ENCODE peak calls at places on chromosomes 13 and 19, in seven cellular contexts. Y is left ventricle myocardium superior; W is GM04503; C is stimulated activated CD4-positive, alpha-beta T cell treated with anti-CD3 and anti-CD28 coated beads, Interleukin-12 subunit alpha, Interleukin-12 subunit beta, amount 100 ng/mL, for 4 hours; N is naive thymus-derived CD4-positive, alpha-beta T cell; X is naive thymus-derived CD8-positive, alpha-beta T cell; E is endothelial cell. H is an unnamed sample.

GRCh38 chr13:67023088-67023893 is 206.8 kb downstream of the PCDH9 start:
- DNase-seq in Y (no peak), W (no peak), C (no peak), N (no peak), X (no peak), E (peak; percentile 9), H (no peak)

GRCh38 chr13:35781661-35782060 is 305.2 kb upstream of the MAB21L1 start:
- DNase-seq in Y (no peak), W (no peak), C (no peak), N (no peak), X (no peak), E (no peak), H (no peak)

GRCh38 chr19:57746580-57747471 is at the start of gene ZNF776:
- DNase-seq in Y (peak; percentile 81), W (peak; percentile 78), C (peak; percentile 68), N (peak; percentile 65), X (peak; percentile 92), E (peak; percentile 78), H (peak; percentile 55)

GRCh38 chr13:98918771-98919170 is 59.1 kb downstream of the DOCK9 start:
- DNase-seq in Y (no peak), W (no peak), C (no peak), N (no peak), X (no peak), E (peak; percentile 19), H (no peak)

GRCh38 chr19:18717601-18718000 is 34.1 kb downstream of the CRTC1 start:
- DNase-seq in Y (no peak), W (no peak), C (no peak), N (no peak), X (no peak), E (no peak), H (no peak)

GRCh38 chr13:102721800-102722231 is 27.0 kb upstream of the METTL21C start:
- DNase-seq in Y (no peak), W (peak; percentile 97), C (no peak), N (no peak), X (no peak), E (no peak), H (no peak)

GRCh38 chr13:29436291-29436690 is 159.2 kb downstream of the SLC7A1 start:
- DNase-seq in Y (no peak), W (peak; percentile 49), C (no peak), N (no peak), X (no peak), E (no peak), H (no peak)

GRCh38 chr13:94713556-94714182 is 1.3 kb upstream of the SOX21 start:
- DNase-seq in Y (no peak), W (no peak), C (no peak), N (no peak), X (no peak), E (no peak), H (no peak)

GRCh38 chr19:47158879-47159509 is 28.4 kb downstream of the SAE1 start:
- DNase-seq in Y (no peak), W (no peak), C (peak; percentile 25), N (no peak), X (peak; percentile 67), E (no peak), H (no peak)

GRCh38 chr13:40288259-40288658 is 378.2 kb downstream of the FOXO1 start:
- DNase-seq in Y (no peak), W (no peak), C (no peak), N (no peak), X (no peak), E (no peak), H (no peak)

GRCh38 chr13:42405665-42406390 is 133.9 kb downstream of the AKAP11 start:
- DNase-seq in Y (no peak), W (no peak), C (peak; percentile 48), N (peak; percentile 70), X (no peak), E (no peak), H (no peak)

GRCh38 chr19:17985037-17985818 is 18.3 kb downstream of the KCNN1 start:
- DNase-seq in Y (no peak), W (no peak), C (no peak), N (no peak), X (no peak), E (no peak), H (no peak)

GRCh38 chr19:10288662-10289166 is 1.0 kb upstream of the ICAM5 start:
- DNase-seq in Y (peak; percentile 50), W (no peak), C (peak; percentile 39), N (peak; percentile 49), X (no peak), E (no peak), H (peak; percentile 29)

H was measured in T1000.